ENCODE peak calls at places on chromosome 1, in eight cellular contexts. T is H1, J is H9, A is left ventricle myocardium inferior, M is iPS DF 6.9, N is tibial artery, Y is brain microvascular endothelial cell, H is colonic mucosa. S is an unnamed sample.

GRCh38 chr1:81702903-81703302 is 97.8 kb upstream of the ADGRL2 start:
- DNase-seq in T (no peak), J (no peak), A (no peak), M (no peak), N (no peak), Y (peak; percentile 95), H (no peak), S (peak; percentile 83)

GRCh38 chr1:162703708-162704107 is 71.4 kb downstream of the DDR2 start:
- DNase-seq in T (no peak), J (no peak), A (peak; percentile 42), M (no peak), N (peak; percentile 31), Y (no peak), H (no peak), S (no peak)

GRCh38 chr1:41859686-41860085 is 59.0 kb downstream of the HIVEP3 start:
- DNase-seq in T (no peak), J (no peak), A (no peak), M (no peak), N (no peak), Y (no peak), H (no peak), S (no peak)

GRCh38 chr1:3219005-3219724 is 150.2 kb downstream of the PRDM16 start:
- DNase-seq in T (no peak), J (no peak), A (peak; percentile 83), M (no peak), N (peak; percentile 73), Y (peak; percentile 19), H (peak; percentile 50), S (no peak)

GRCh38 chr1:38817958-38818705 is 41.4 kb downstream of the RRAGC start:
- DNase-seq in T (peak; percentile 97), J (peak; percentile 79), A (no peak), M (no peak), N (no peak), Y (no peak), H (no peak), S (no peak)

GRCh38 chr1:1435094-1435903 is at the start of gene VWA1:
- DNase-seq in T (peak; percentile 86), J (no peak), A (peak; percentile 79), M (no peak), N (peak; percentile 25), Y (no peak), H (peak; percentile 85), S (no peak)

GRCh38 chr1:20903452-20903851 is 116.3 kb upstream of the HP1BP3 start:
- DNase-seq in T (no peak), J (no peak), A (no peak), M (no peak), N (no peak), Y (peak; percentile 5), H (no peak), S (no peak)

GRCh38 chr1:185735667-185736105 is 1.5 kb downstream of the HMCN1 start:
- DNase-seq in T (no peak), J (no peak), A (no peak), M (no peak), N (no peak), Y (no peak), H (no peak), S (no peak)

GRCh38 chr1:167012570-167012969 is 23.5 kb downstream of the MAEL start:
- DNase-seq in T (no peak), J (no peak), A (no peak), M (no peak), N (no peak), Y (no peak), H (no peak), S (no peak)

GRCh38 chr1:25856856-25857255 is 2.4 kb downstream of the AUNIP start:
- DNase-seq in T (no peak), J (no peak), A (no peak), M (no peak), N (no peak), Y (no peak), H (no peak), S (no peak)

GRCh38 chr1:29931477-29932175 is 695.3 kb downstream of the PTPRU start:
- DNase-seq in T (no peak), J (no peak), A (no peak), M (no peak), N (no peak), Y (no peak), H (no peak), S (no peak)

GRCh38 chr1:21472861-21473260 is 32.9 kb downstream of the NBPF3 start:
- DNase-seq in T (peak; percentile 24), J (no peak), A (no peak), M (no peak), N (no peak), Y (no peak), H (no peak), S (no peak)

GRCh38 chr1:161792740-161793139 is 26.6 kb downstream of the ATF6 start:
- DNase-seq in T (no peak), J (no peak), A (no peak), M (no peak), N (no peak), Y (peak; percentile 70), H (no peak), S (peak; percentile 70)

GRCh38 chr1:192530254-192530653 is 45.3 kb upstream of the RGS1 start:
- DNase-seq in T (no peak), J (no peak), A (no peak), M (no peak), N (no peak), Y (no peak), H (no peak), S (no peak)

GRCh38 chr1:150464422-150464826 is 22.8 kb upstream of the TARS2 start:
- DNase-seq in T (peak; percentile 84), J (peak; percentile 67), A (no peak), M (peak; percentile 41), N (peak; percentile 33), Y (peak; percentile 44), H (peak; percentile 71), S (peak; percentile 14)

GRCh38 chr1:160340866-160341265 is 2.2 kb downstream of the COPA start:
- DNase-seq in T (no peak), J (no peak), A (no peak), M (no peak), N (no peak), Y (no peak), H (no peak), S (no peak)

GRCh38 chr1:160866001-160866704 is 3.5 kb upstream of the CD244 start:
- DNase-seq in T (no peak), J (no peak), A (no peak), M (no peak), N (no peak), Y (no peak), H (no peak), S (no peak)

DNA sequence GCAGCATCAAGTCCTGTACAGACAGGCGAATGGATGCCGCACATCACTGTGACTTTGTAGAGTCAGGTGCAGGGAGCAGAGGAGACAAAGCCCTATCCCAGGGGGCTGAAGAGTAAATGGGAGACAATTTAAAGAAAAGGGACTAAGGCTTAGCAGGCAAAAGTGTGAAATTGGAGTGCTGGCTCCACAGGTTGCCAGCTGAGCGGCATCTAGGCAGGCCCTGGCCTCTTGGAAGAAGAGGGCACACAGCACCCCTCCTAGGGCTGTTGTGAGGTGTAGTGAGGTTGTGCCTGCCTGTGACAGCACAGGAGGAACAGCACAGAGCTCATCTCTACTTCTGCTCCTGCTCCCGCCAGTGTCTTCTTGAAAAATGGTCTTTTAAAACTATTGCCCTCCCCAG is 47.3 kb downstream of the TENT5C start:
- DNase-seq in T (no peak), J (no peak), A (no peak), M (no peak), N (no peak), Y (no peak), H (no peak), S (no peak)
- H3K27ac ChIP-seq in T (no peak overlapping the region), J (no peak overlapping the region), A (no peak overlapping the region), M (no peak overlapping the region), N (no peak overlapping the region), Y (no peak overlapping the region), H (no peak overlapping the region), S (no peak overlapping the region)

GRCh38 chr1:145886390-145886789 is 724 bp upstream of the ANKRD35 start:
- DNase-seq in T (no peak), J (no peak), A (no peak), M (no peak), N (no peak), Y (no peak), H (no peak), S (no peak)
- H3K27ac ChIP-seq in T (no peak overlapping the region), J (no peak overlapping the region), A (peak overlapping the region; percentile 68), M (no peak overlapping the region), N (peak overlapping the region; percentile 57), Y (no peak overlapping the region), H (no peak overlapping the region), S (no peak overlapping the region)

GRCh38 chr1:246901874-246902273 is 29.9 kb downstream of the AHCTF1 start:
- DNase-seq in T (no peak), J (no peak), A (no peak), M (no peak), N (no peak), Y (no peak), H (no peak), S (no peak)

GRCh38 chr1:246906833-246907232 is 24.9 kb downstream of the AHCTF1 start:
- DNase-seq in T (no peak), J (no peak), A (no peak), M (no peak), N (no peak), Y (no peak), H (no peak), S (no peak)

GRCh38 chr1:246907472-246907871 is 24.3 kb downstream of the AHCTF1 start:
- DNase-seq in T (no peak), J (no peak), A (no peak), M (no peak), N (no peak), Y (peak; percentile 46), H (peak; percentile 29), S (no peak)
- H3K27ac ChIP-seq in T (no peak overlapping the region), J (no peak overlapping the region), A (no peak overlapping the region), M (no peak overlapping the region), N (no peak overlapping the region), Y (no peak overlapping the region), H (no peak overlapping the region), S (no peak overlapping the region)

DNA sequence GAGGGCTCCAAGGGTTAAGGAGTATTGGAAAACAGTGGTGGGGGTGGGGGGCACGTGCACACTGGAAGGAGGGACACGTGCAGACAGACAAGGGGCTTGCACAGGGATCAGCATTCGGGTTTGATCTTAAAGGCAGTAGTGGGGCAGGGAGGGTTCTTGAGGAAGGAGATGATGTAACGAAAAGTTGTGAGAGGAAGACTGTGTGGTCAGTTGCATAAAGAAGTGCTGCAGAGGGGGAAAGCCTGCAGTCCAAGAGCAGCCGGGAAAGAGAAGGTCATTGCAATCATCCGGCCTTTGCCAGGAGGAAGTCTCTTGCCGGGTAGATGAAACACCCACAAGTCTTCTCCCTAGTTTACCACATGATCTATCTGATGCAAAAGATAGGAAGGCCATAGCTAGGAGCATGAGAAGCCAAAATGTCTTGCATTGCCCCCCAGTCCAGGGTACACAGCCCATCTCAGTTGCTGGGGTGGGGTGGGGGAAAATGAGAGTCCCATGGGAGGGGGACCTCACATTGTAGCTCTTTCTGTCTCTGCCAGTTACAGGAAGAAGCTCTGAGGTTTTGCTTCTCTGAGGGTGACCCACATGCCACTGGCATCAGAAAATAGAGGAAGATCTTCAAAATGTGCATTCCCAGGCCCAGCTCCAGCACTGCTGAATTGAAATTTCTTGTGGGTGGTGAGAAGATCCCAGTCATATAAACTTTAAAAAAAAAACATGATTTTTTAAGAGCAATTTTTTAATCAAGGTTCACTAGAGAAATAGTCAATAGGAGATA is 202.5 kb upstream of the RAB4A start:
- DNase-seq in T (no peak), J (no peak), A (no peak), M (no peak), N (peak; percentile 58), Y (no peak), H (no peak), S (no peak)
- H3K27ac ChIP-seq in T (no peak overlapping the region), J (no peak overlapping the region), A (peak overlapping the region; percentile 46), M (no peak overlapping the region), N (peak overlapping the region; percentile 7), Y (no peak overlapping the region), H (no peak overlapping the region), S (no peak overlapping the region)

S was measured in epithelial cell of prostate.